ENCODE peak calls at places on chromosomes 5 and 9, in seven cellular contexts. H is T-helper 9 cell, N is foreskin melanocyte, R is T-cell, K is NCI-H1436, E is NCI-H1694, B is cardiac fibroblast. O is an unnamed sample.

GRCh38 chr5:149680810-149681221 is 49.3 kb upstream of the PPARGC1B start:
- DNase-seq in N (no peak), B (no peak), E (no peak), R (no peak), H (no peak), K (no peak), O (no peak)

GRCh38 chr9:102844754-102845153 is 150.4 kb upstream of the CYLC2 start:
- DNase-seq in H (no peak), E (no peak), N (no peak), K (no peak), B (no peak), R (no peak), O (no peak)

GRCh38 chr9:95197692-95198271 is 119.7 kb downstream of the FANCC start:
- DNase-seq in H (no peak), K (no peak), R (no peak), N (no peak), B (peak), E (no peak), O (peak)

GRCh38 chr5:64210866-64211265 is 45.2 kb downstream of the RNF180 start:
- DNase-seq in K (no peak), E (no peak), H (no peak), R (no peak), B (peak), N (peak), O (peak)

GRCh38 chr5:150036513-150036912 is 36.0 kb downstream of the HMGXB3 start:
- DNase-seq in B (peak), N (no peak), K (no peak), E (no peak), R (no peak), H (no peak), O (peak)

GRCh38 chr9:72362118-72362531 is 2.9 kb downstream of the ZFAND5 start:
- DNase-seq in B (peak), N (no peak), R (no peak), H (no peak), E (no peak), K (no peak), O (peak)

GRCh38 chr9:91714020-91714721 is 235.9 kb downstream of the ROR2 start:
- DNase-seq in N (no peak), H (no peak), R (no peak), B (peak), K (no peak), E (no peak), O (peak)

GRCh38 chr5:132073231-132074013 is at the start of gene CSF2:
- DNase-seq in B (no peak), N (no peak), H (no peak), E (no peak), K (no peak), R (no peak), O (no peak)

GRCh38 chr5:180119886-180120220 is 48.3 kb upstream of the RNF130 start:
- DNase-seq in R (no peak), N (no peak), B (no peak), K (no peak), E (no peak), H (no peak), O (no peak)

GRCh38 chr5:161311965-161312364 is 234.6 kb downstream of the GABRB2 start:
- DNase-seq in B (no peak), N (no peak), E (no peak), K (peak), R (no peak), H (no peak), O (no peak)

GRCh38 chr9:69089082-69089481 is 53.5 kb downstream of the FXN start:
- DNase-seq in K (no peak), B (no peak), N (no peak), H (no peak), R (no peak), E (no peak), O (no peak)

GRCh38 chr9:93893899-93894690 is 61.1 kb downstream of the BARX1 start:
- DNase-seq in N (no peak), E (no peak), K (no peak), H (no peak), B (no peak), R (no peak), O (no peak)

GRCh38 chr5:171975262-171975876 is 31.1 kb downstream of the FBXW11 start:
- DNase-seq in H (no peak), K (no peak), B (peak), E (no peak), R (no peak), N (peak), O (peak)

GRCh38 chr9:36082928-36083327 is 46.2 kb downstream of the RECK start:
- DNase-seq in N (no peak), E (no peak), K (no peak), R (no peak), B (no peak), H (no peak), O (no peak)

GRCh38 chr5:7828269-7828668 is 22.7 kb downstream of the CFAP90 start:
- DNase-seq in R (no peak), K (no peak), B (no peak), E (no peak), N (no peak), H (no peak), O (no peak)

GRCh38 chr5:169701910-169702451 is 64.9 kb downstream of the DOCK2 start:
- DNase-seq in E (peak), B (peak), N (no peak), K (no peak), H (no peak), R (no peak), O (peak)

GRCh38 chr5:27748847-27749246 is 710.5 kb upstream of the CDH9 start:
- DNase-seq in N (no peak), K (no peak), E (no peak), H (no peak), B (no peak), R (no peak), O (no peak)

GRCh38 chr5:75048457-75048953 is 3.9 kb downstream of the GCNT4 start:
- DNase-seq in K (no peak), N (no peak), E (no peak), B (no peak), R (no peak), H (no peak), O (peak)

GRCh38 chr5:159782197-159782994 is 133.9 kb upstream of the ADRA1B start:
- DNase-seq in H (no peak), N (no peak), B (no peak), R (no peak), K (no peak), E (no peak), O (no peak)

GRCh38 chr5:43152946-43153345 is 32.2 kb downstream of the ZNF131 start:
- DNase-seq in N (no peak), E (no peak), R (no peak), K (no peak), B (peak), H (no peak), O (peak)